ENCODE peak calls at places on chromosomes 3 and 15, in four cellular contexts. W, H, F and D are unnamed samples. For H3K4me1, the result is how much of the 10 kb centered on the place peaks cover.

GRCh38 chr3:89740029-89740880 is 632.8 kb downstream of the EPHA3 start:
- DNase-seq in W (no peak), H (no peak), F (no peak), D (no peak)

GRCh38 chr3:112074616-112075497 is 11.3 kb upstream of the C3orf52 start:
- DNase-seq in W (peak), H (no peak), F (peak), D (peak)

GRCh38 chr3:13541691-13542090 is 7.2 kb upstream of the FBLN2 start:
- DNase-seq in W (no peak), H (no peak), F (no peak), D (no peak)

GRCh38 chr15:74228723-74229081 is 7.4 kb upstream of the CCDC33 start:
- DNase-seq in W (no peak), H (no peak), F (peak), D (no peak)

GRCh38 chr3:46971151-46971550 is 5.4 kb downstream of the CCDC12 start:
- DNase-seq in W (peak), H (no peak), F (no peak), D (no peak)

GRCh38 chr3:117252208-117252607 is 542.6 kb downstream of the TUSC7 start:
- DNase-seq in W (no peak), H (no peak), F (peak), D (no peak)

GRCh38 chr3:76369170-76369569 is 583.8 kb upstream of the ZNF717 start:
- DNase-seq in W (no peak), H (no peak), F (peak), D (no peak)

GRCh38 chr15:78620021-78620838 is 566 bp downstream of the CHRNA3 start:
- DNase-seq in W (no peak), H (peak), F (no peak), D (peak)

GRCh38 chr3:72482589-72483249 is 365.5 kb downstream of the SHQ1 start:
- DNase-seq in W (peak), H (peak), F (peak), D (peak)

GRCh38 chr3:119063471-119063870 is 28.8 kb upstream of the IGSF11 start:
- DNase-seq in W (no peak), H (no peak), F (no peak), D (no peak)

GRCh38 chr3:100516232-100516631 is 23.8 kb downstream of the TMEM45A start:
- DNase-seq in W (no peak), H (no peak), F (no peak), D (no peak)

GRCh38 chr3:169432692-169433432 is 230.7 kb downstream of the MECOM start:
- DNase-seq in W (no peak), H (no peak), F (no peak), D (no peak)

GRCh38 chr3:27545061-27545460 is 60.9 kb upstream of the SLC4A7 start:
- DNase-seq in W (no peak), H (no peak), F (no peak), D (no peak)

GRCh38 chr15:68989876-68990754 is 24.4 kb upstream of the NOX5 start:
- DNase-seq in W (no peak), H (no peak), F (no peak), D (no peak)

GRCh38 chr15:100131321-100132224 is 210.2 kb downstream of the ADAMTS17 start:
- DNase-seq in W (peak), H (no peak), F (peak), D (peak)

GRCh38 chr15:38652998-38653397 is 88.4 kb upstream of the RASGRP1 start:
- DNase-seq in W (no peak), H (no peak), F (no peak), D (no peak)

GRCh38 chr15:83285979-83286553 is 1.6 kb upstream of the BNC1 start:
- DNase-seq in W (no peak), H (no peak), F (peak), D (no peak)

GRCh38 chr15:52527898-52528464 is 699 bp downstream of the MYO5A start:
- DNase-seq in W (peak), H (no peak), F (peak), D (peak)

GRCh38 chr3:55491296-55491816 is 4.2 kb upstream of the WNT5A start:
- DNase-seq in W (no peak), H (no peak), F (peak), D (no peak)

GRCh38 chr3:21876742-21877141 is 125.7 kb upstream of the ZNF385D start:
- DNase-seq in W (no peak), H (no peak), F (no peak), D (no peak)

GRCh38 chr3:16937421-16937820 is 52.7 kb downstream of the PLCL2 start:
- DNase-seq in W (no peak), H (no peak), F (no peak), D (no peak)

GRCh38 chr3:50211930-50212329 is 6.9 kb downstream of the SLC38A3 start:
- DNase-seq in W (no peak), H (no peak), F (peak), D (no peak)

GRCh38 chr15:41932101-41932500 is 38.2 kb upstream of the SPTBN5 start:
- DNase-seq in W (no peak), H (no peak), F (no peak), D (no peak)

GRCh38 chr3:156093966-156094365 is 26.4 kb upstream of the KCNAB1 start:
- DNase-seq in W (no peak), H (no peak), F (no peak), D (no peak)

GRCh38 chr15:88447206-88447605 is 20.0 kb downstream of the MRPL46 start:
- DNase-seq in W (no peak), H (no peak), F (no peak), D (no peak)

GRCh38 chr15:73052679-73053397 is 575 bp downstream of the NEO1 start:
- DNase-seq in W (peak), H (peak), F (peak), D (peak)

GRCh38 chr3:137116619-137117018 is 158.8 kb downstream of the IL20RB start:
- DNase-seq in W (no peak), H (no peak), F (no peak), D (no peak)

GRCh38 chr15:63028442-63029110 is 14.0 kb upstream of the TPM1 start:
- DNase-seq in W (no peak), H (no peak), F (no peak), D (no peak)

GRCh38 chr3:127612966-127613365 is 14.8 kb downstream of the MCM2 start:
- DNase-seq in W (peak), H (no peak), F (no peak), D (peak)

GRCh38 chr15:93042691-93043378 is 46.2 kb downstream of the RGMA start:
- DNase-seq in W (peak), H (no peak), F (no peak), D (no peak)

GRCh38 chr3:48990636-48991421 is 788 bp downstream of the P4HTM start:
- DNase-seq in W (peak), H (no peak), F (no peak), D (peak)

GRCh38 chr3:109045271-109046051 is 72.5 kb downstream of the MORC1 start:
- DNase-seq in W (no peak), H (no peak), F (no peak), D (no peak)
- TF ChIP-seq CTCF in W (no peak), H (no peak), F (no peak), D (no peak)

GRCh38 chr15:40082195-40082868 is 26.3 kb downstream of the BMF start:
- DNase-seq in W (peak), H (no peak), F (no peak), D (no peak)
- H3K4me3 ChIP-seq in W (no peak), H (peak), F (no peak), D (peak)

DNA sequence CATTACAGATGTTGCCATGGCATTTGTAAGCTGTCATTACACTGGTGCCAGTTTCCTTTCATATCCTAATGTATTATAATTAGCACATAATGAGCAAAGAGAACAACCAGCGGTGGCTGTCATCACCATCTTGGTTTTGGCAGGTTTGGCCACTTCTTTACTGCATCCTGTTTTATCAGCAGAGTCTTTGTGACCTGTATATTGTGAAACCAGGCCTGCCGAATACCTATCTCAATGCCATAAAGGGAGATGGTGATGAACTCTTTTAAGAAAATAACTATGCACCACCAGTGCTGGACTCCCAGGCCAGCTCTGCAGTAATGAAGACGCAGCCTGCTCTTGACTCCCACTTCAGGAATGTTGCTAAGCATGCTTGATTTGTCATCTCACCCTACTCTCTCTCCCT is 458.1 kb upstream of the NR2F2 start:
- DNase-seq in W (no peak), H (no peak), F (peak), D (no peak)
- H3K4me1 ChIP-seq in W (under half), H (under half), F (under half), D (under half)

DNA sequence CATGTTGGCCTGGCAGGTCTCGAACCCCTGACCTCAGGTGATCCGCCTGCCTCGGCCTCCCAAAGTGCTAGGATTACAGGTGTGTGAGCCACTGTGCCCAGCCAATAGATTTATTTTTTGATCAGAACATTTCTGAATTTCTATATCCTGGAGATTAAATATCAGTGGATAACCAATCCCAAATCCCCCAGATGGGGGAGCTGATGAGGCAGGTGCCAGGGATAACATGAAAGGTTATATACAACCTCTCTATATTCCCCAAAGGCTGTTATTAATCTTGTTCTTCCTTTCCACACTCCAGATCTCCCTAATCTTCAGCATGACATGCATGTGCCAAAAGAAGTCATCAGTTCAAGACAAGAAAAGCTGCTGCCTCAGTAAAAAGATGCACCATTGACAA is 112.3 kb downstream of the WDR76 start:
- DNase-seq in W (no peak), H (no peak), F (peak), D (no peak)
- TF ChIP-seq CTCF in W (peak), H (no peak), F (peak), D (no peak)

GRCh38 chr15:75606711-75607684 is 18.5 kb downstream of the SNUPN start:
- DNase-seq in W (no peak), H (no peak), F (peak), D (no peak)
- H3K4me3 ChIP-seq in W (no peak), H (no peak), F (no peak), D (no peak)

GRCh38 chr3:71378509-71378908 is 205.0 kb downstream of the FOXP1 start:
- DNase-seq in W (no peak), H (no peak), F (no peak), D (no peak)

GRCh38 chr3:71376499-71376898 is 207.0 kb downstream of the FOXP1 start:
- DNase-seq in W (no peak), H (no peak), F (no peak), D (no peak)

GRCh38 chr3:71384393-71384792 is 199.1 kb downstream of the FOXP1 start:
- DNase-seq in W (no peak), H (no peak), F (no peak), D (no peak)

GRCh38 chr3:71376911-71377310 is 206.6 kb downstream of the FOXP1 start:
- DNase-seq in W (no peak), H (no peak), F (no peak), D (no peak)

GRCh38 chr3:71380096-71380495 is 203.4 kb downstream of the FOXP1 start:
- DNase-seq in W (no peak), H (peak), F (peak), D (no peak)
- H3K4me1 ChIP-seq in W (under half), H (under half), F (under half), D (under half)

GRCh38 chr3:126083913-126084514 is at the start of gene SLC41A3:
- DNase-seq in W (peak), H (peak), F (peak), D (peak)
- TF ChIP-seq CTCF in W (peak), H (peak), F (peak), D (peak)

GRCh38 chr15:97977734-97978133 is 17.2 kb downstream of the ARRDC4 start:
- DNase-seq in W (no peak), H (no peak), F (no peak), D (no peak)
- H3K4me3 ChIP-seq in W (no peak), H (no peak), F (no peak), D (no peak)

DNA sequence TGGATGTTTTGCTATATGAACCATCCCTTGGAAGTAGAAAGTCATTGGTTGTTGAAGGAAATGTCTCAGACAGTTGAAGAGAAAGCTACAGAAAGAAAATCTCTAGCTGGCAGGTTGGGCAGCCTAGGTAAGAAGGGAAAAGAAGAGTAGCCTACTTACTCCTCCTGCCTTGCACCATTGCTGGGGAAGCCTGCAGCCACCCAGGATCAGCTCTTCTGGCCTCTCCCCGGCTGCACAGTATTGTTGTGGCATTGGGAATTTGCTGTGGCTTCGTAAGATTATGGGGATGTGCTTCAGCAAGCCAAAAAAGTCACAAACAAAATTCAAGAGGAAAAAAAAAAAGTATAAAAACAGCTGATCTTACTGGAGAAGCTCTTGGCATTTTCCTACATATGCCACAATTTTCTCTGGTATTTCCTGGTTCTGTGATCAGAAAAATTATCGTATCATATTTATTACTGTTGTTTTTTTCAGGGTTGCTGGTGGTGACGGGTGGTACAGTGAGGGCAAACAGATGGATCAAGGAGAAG is 154.2 kb downstream of the TIGIT start:
- DNase-seq in W (no peak), H (no peak), F (no peak), D (no peak)
- H3K4me1 ChIP-seq in W (under half), H (under half), F (under half), D (under half)

GRCh38 chr3:64022451-64023186 is 675 bp downstream of the PSMD6 start:
- DNase-seq in W (no peak), H (no peak), F (no peak), D (no peak)
- TF ChIP-seq CTCF in W (no peak), H (no peak), F (no peak), D (no peak)